ENCODE peak calls at places on chromosomes 1 and 21, in four cellular contexts. X is fibroblast of lung, V is breast epithelium, O is suprapubic skin. B is an unnamed sample.

GRCh38 chr1:151542710-151543129 is 2.6 kb downstream of the TUFT1 start:
- DNase-seq in V (no peak), O (peak; percentile 63), X (peak; percentile 84), B (no peak)

GRCh38 chr1:169528214-169529067 is 42.7 kb upstream of the SLC19A2 start:
- DNase-seq in V (no peak), O (no peak), X (no peak), B (no peak)

GRCh38 chr21:19640964-19641363 is 1237.4 kb upstream of the TMPRSS15 start:
- DNase-seq in O (no peak), X (no peak), V (no peak), B (no peak)

GRCh38 chr21:46385846-46386725 is 62.1 kb downstream of the PCNT start:
- DNase-seq in V (no peak), X (no peak), O (no peak), B (no peak)

GRCh38 chr1:34874581-34874980 is 15.0 kb upstream of the SMIM12 start:
- DNase-seq in V (no peak), X (no peak), O (no peak), B (no peak)

GRCh38 chr1:33370286-33370685 is 49.4 kb upstream of the A3GALT2 start:
- DNase-seq in X (peak; percentile 81), V (no peak), O (no peak), B (no peak)

GRCh38 chr1:221184131-221184794 is 305.0 kb downstream of the HLX start:
- DNase-seq in X (no peak), V (no peak), O (no peak), B (no peak)

GRCh38 chr1:9078035-9078948 is 8.9 kb upstream of the SLC2A5 start:
- DNase-seq in X (peak; percentile 42), O (no peak), V (no peak), B (no peak)

GRCh38 chr21:38646213-38646837 is 148.0 kb upstream of the ERG start:
- DNase-seq in O (no peak), X (peak; percentile 17), V (no peak), B (no peak)

GRCh38 chr1:115112496-115113375 is 23.4 kb upstream of the TSPAN2 start:
- DNase-seq in O (no peak), V (peak; percentile 58), X (no peak), B (no peak)

GRCh38 chr1:162983671-162984425 is 85.3 kb upstream of the RGS4 start:
- DNase-seq in V (no peak), X (no peak), O (no peak), B (no peak)

GRCh38 chr21:41369105-41369914 is 7.5 kb downstream of the MX2 start:
- DNase-seq in V (peak; percentile 52), X (no peak), O (no peak), B (no peak)

GRCh38 chr1:163471766-163472165 is 150.0 kb downstream of the NUF2 start:
- DNase-seq in V (no peak), X (no peak), O (no peak), B (no peak)

GRCh38 chr21:31473685-31474345 is 129.8 kb upstream of the TIAM1 start:
- DNase-seq in V (no peak), O (no peak), X (no peak), B (no peak)

GRCh38 chr1:29271724-29272123 is 35.4 kb downstream of the PTPRU start:
- DNase-seq in V (peak; percentile 74), X (peak; percentile 73), O (no peak), B (no peak)

GRCh38 chr1:97464305-97464704 is 456.5 kb downstream of the DPYD start:
- DNase-seq in V (no peak), O (no peak), X (no peak), B (no peak)

GRCh38 chr1:33680281-33680840 is 183.5 kb upstream of the HMGB4 start:
- DNase-seq in O (no peak), X (no peak), V (no peak), B (peak; percentile 52)

GRCh38 chr1:84753516-84754375 is 63.5 kb upstream of the SSX2IP start:
- DNase-seq in X (peak; percentile 87), V (peak; percentile 81), O (no peak), B (peak; percentile 78)

GRCh38 chr1:24822887-24823286 is 77.6 kb downstream of the CLIC4 start:
- DNase-seq in V (no peak), X (no peak), O (no peak), B (no peak)

GRCh38 chr1:209618756-209619420 is 33.3 kb downstream of the LAMB3 start:
- DNase-seq in X (no peak), V (no peak), O (no peak), B (no peak)

GRCh38 chr1:219958875-219959417 is 30.6 kb upstream of the SLC30A10 start:
- DNase-seq in V (no peak), X (no peak), O (no peak), B (no peak)

GRCh38 chr1:26127235-26128163 is 15.9 kb downstream of the PDIK1L start:
- DNase-seq in X (no peak), V (no peak), O (no peak), B (no peak)

GRCh38 chr1:65691962-65692361 is 100.7 kb upstream of the PDE4B start:
- DNase-seq in O (no peak), X (peak; percentile 53), V (no peak), B (no peak)

GRCh38 chr1:22723151-22723550 is 12.5 kb downstream of the EPHB2 start:
- DNase-seq in V (no peak), O (no peak), X (no peak), B (no peak)

GRCh38 chr1:6220236-6220635 is 14.3 kb downstream of the RNF207 start:
- DNase-seq in X (no peak), V (no peak), O (no peak), B (no peak)

GRCh38 chr1:21674957-21675356 is 5.8 kb upstream of the RAP1GAP start:
- DNase-seq in X (no peak), V (no peak), O (no peak), B (no peak)

GRCh38 chr1:21670956-21671902 is 2.1 kb upstream of the RAP1GAP start:
- DNase-seq in O (no peak), X (no peak), V (no peak), B (no peak)

GRCh38 chr1:21673277-21673780 is 4.2 kb upstream of the RAP1GAP start:
- DNase-seq in V (no peak), X (peak; percentile 78), O (no peak), B (no peak)

GRCh38 chr1:21671915-21672314 is 2.8 kb upstream of the RAP1GAP start:
- DNase-seq in O (no peak), X (no peak), V (no peak), B (no peak)

DNA sequence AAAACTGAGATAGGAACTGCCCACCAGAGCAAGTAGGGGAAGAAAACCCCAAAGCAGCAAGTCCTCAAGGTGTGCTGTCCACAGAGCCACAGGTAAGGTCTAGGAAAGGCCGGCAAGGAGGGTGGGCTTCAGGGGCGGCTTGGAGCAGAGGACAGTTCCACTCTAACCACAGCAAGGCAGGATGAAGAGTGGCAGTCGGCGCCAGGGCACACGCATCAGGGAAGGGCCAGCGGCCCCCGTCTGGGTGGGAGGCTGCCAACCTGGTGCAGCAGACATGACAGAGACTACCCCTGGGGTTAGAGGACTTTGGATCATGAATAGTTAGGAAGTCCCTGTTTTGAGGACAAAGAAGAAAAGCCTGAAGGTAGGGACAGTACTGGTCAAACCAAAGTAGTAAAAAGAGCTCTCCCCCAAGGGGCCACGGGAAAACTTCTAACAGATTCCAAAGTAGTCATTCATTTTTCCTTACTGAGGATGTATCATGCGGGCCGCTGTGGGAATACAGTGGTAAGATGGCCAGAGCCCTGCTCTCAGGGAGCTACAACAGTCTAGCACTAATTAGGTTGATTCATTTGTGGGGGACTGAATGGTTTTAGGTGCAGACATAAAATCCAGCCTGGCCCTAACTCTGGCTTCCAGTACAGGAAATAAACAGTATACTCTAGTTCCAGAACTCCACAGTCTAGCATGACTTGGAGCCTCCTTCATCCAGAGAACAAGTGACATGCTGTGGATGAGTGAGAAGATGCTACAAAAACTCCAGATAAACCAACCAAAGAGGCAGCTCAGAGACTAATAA is 3.5 kb upstream of the RAP1GAP start:
- DNase-seq in X (no peak), O (no peak), V (no peak), B (no peak)
- H3K4me3 ChIP-seq in X (no peak overlapping the region), O (no peak overlapping the region), V (no peak overlapping the region), B (no peak overlapping the region)

GRCh38 chr1:64470670-64471217 is 815 bp downstream of the CACHD1 start:
- DNase-seq in V (no peak), O (peak; percentile 68), X (peak; percentile 18), B (no peak)

GRCh38 chr1:64469121-64469520 is 808 bp upstream of the CACHD1 start:
- DNase-seq in V (no peak), O (no peak), X (no peak), B (no peak)

GRCh38 chr1:64469614-64469976 is 334 bp upstream of the CACHD1 start:
- DNase-seq in O (peak; percentile 72), X (peak; percentile 8), V (no peak), B (no peak)

GRCh38 chr1:64471218-64471719 is 1.3 kb downstream of the CACHD1 start:
- DNase-seq in O (peak; percentile 66), X (peak; percentile 28), V (peak; percentile 53), B (no peak)

DNA sequence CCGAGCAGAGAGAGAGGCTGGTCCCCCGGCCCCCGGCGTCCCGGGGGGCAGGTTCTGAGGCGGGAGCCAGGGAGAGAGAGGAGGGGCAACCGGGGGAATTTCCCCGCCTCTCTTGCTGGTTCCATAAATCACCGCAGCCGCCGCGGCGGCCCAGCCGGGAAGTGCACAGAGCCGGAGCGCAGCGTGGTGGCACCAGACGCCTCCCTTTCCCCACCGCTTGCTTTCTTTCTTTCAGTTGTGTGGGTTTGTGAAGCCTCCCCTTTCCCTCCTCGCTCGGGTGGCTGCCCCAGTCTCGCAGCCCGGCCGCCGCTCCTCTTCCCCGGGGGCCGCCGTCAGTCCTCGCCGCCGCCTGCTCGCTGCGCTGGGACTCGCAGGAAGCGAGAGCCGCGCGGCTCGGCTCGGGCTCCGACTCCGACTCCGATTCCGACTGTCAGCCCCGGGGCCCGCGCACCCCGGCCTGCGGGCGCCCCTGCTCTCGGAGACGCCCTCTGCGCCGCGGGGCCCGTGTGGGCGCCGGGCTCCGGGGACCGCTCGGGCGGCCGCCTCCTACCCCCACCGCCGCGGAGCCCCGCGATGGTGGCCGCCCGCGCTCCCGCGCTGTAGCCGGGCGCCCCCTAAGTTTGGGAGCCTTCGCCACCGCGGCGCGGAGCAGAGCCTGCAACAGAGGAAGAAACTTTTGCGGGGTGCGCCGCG is at the start of gene CACHD1:
- DNase-seq in X (peak; percentile 79), V (peak; percentile 69), O (peak; percentile 80), B (no peak)
- H3K27me3 ChIP-seq in X (peaks cover 5% of the 10 kb centered on the region), V (no peaks in the 10 kb centered on the region), O (no peaks in the 10 kb centered on the region), B (no peaks in the 10 kb centered on the region)

DNA sequence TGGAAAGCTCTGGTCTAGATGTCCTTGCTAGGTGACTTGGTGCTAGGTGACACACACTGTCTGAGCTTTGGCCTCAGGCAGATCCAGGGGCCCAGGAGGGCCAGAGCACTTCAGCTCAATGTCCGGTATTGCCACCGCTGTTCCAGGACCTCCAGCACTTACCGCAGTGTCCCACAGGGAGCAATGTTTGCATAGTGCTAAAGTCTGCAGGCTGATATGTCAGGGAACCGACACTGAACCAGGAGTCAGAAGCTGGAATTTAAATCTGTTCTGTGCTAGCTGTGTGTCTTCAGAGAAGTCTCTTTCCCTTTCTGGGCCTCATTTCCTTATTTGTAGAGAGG is 19.3 kb downstream of the DHCR24 start:
- DNase-seq in O (no peak), X (no peak), V (no peak), B (no peak)
- H3K36me3 ChIP-seq in O (peaks cover 89% of the 10 kb centered on the region), X (peaks cover 31% of the 10 kb centered on the region), V (no peaks in the 10 kb centered on the region), B (no peaks in the 10 kb centered on the region)

GRCh38 chr1:70475023-70475422 is 64.0 kb downstream of the CTH start:
- DNase-seq in V (no peak), O (no peak), X (no peak), B (no peak)

DNA sequence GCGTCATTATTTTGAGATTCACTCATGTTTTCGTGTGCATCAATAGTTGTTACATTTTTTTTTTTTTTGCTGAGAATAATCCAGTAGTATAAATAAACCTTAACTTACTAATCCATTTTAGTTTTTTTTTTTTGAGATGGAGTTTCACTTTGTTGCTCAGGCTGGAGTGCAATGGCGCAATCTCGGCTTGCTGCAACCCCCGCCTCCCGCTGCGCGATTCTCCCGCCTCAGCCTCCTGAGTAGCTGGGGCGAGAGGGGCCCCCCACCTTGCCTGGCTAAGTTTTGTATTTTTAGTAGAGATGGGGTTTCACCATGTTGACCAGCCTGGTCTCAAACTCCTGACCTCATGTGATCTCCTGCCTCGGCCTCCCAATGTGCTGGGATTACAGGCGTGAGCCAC is 66.0 kb downstream of the CTH start:
- DNase-seq in X (no peak), V (no peak), O (no peak), B (no peak)
- H3K4me3 ChIP-seq in X (no peak overlapping the region), V (no peak overlapping the region), O (no peak overlapping the region), B (no peak overlapping the region)

B was measured in vagina.